ENCODE peak calls at places on chromosomes 12 and 14, in six cellular contexts. One of them, this sample, is unnamed.

GRCh38 chr14:103030741-103031565 is 26.4 kb downstream of the CDC42BPB start:
- DNase-seq in suprapubic skin: no peak
- DNase-seq in lower leg skin: no peak
- DNase-seq in activated CD8-positive, alpha-beta memory T cell treated with anti-CD3 and anti-CD28 coated beads, Interleukin-2, amount 50 U/mL, for 4 hours: no peak
- DNase-seq in naive thymus-derived CD8-positive, alpha-beta T cell: no peak
- DNase-seq in RPMI7951: no peak
- DNase-seq in this sample: no peak

GRCh38 chr12:13154027-13154538 is 42.4 kb upstream of the EMP1 start:
- DNase-seq in suprapubic skin: no peak
- DNase-seq in lower leg skin: no peak
- DNase-seq in activated CD8-positive, alpha-beta memory T cell treated with anti-CD3 and anti-CD28 coated beads, Interleukin-2, amount 50 U/mL, for 4 hours: no peak
- DNase-seq in naive thymus-derived CD8-positive, alpha-beta T cell: no peak
- DNase-seq in RPMI7951: peak
- DNase-seq in this sample: no peak

GRCh38 chr12:101592448-101592847 is 2.3 kb upstream of the MYBPC1 start:
- DNase-seq in suprapubic skin: no peak
- DNase-seq in lower leg skin: no peak
- DNase-seq in activated CD8-positive, alpha-beta memory T cell treated with anti-CD3 and anti-CD28 coated beads, Interleukin-2, amount 50 U/mL, for 4 hours: no peak
- DNase-seq in naive thymus-derived CD8-positive, alpha-beta T cell: no peak
- DNase-seq in RPMI7951: no peak
- DNase-seq in this sample: no peak

GRCh38 chr14:36346052-36346451 is 25.6 kb upstream of the MBIP start:
- DNase-seq in suprapubic skin: no peak
- DNase-seq in lower leg skin: no peak
- DNase-seq in activated CD8-positive, alpha-beta memory T cell treated with anti-CD3 and anti-CD28 coated beads, Interleukin-2, amount 50 U/mL, for 4 hours: no peak
- DNase-seq in naive thymus-derived CD8-positive, alpha-beta T cell: no peak
- DNase-seq in RPMI7951: no peak
- DNase-seq in this sample: no peak

GRCh38 chr12:3896851-3897351 is 23.7 kb upstream of the PARP11 start:
- DNase-seq in suprapubic skin: no peak
- DNase-seq in lower leg skin: no peak
- DNase-seq in activated CD8-positive, alpha-beta memory T cell treated with anti-CD3 and anti-CD28 coated beads, Interleukin-2, amount 50 U/mL, for 4 hours: no peak
- DNase-seq in naive thymus-derived CD8-positive, alpha-beta T cell: no peak
- DNase-seq in RPMI7951: no peak
- DNase-seq in this sample: no peak

GRCh38 chr12:106223485-106224391 is 24.1 kb downstream of the CKAP4 start:
- DNase-seq in suprapubic skin: no peak
- DNase-seq in lower leg skin: peak
- DNase-seq in activated CD8-positive, alpha-beta memory T cell treated with anti-CD3 and anti-CD28 coated beads, Interleukin-2, amount 50 U/mL, for 4 hours: peak
- DNase-seq in naive thymus-derived CD8-positive, alpha-beta T cell: peak
- DNase-seq in RPMI7951: peak
- DNase-seq in this sample: peak

GRCh38 chr12:106994579-106995220 is 7.8 kb upstream of the MTERF2 start:
- DNase-seq in suprapubic skin: no peak
- DNase-seq in lower leg skin: no peak
- DNase-seq in activated CD8-positive, alpha-beta memory T cell treated with anti-CD3 and anti-CD28 coated beads, Interleukin-2, amount 50 U/mL, for 4 hours: no peak
- DNase-seq in naive thymus-derived CD8-positive, alpha-beta T cell: no peak
- DNase-seq in RPMI7951: no peak
- DNase-seq in this sample: no peak

GRCh38 chr12:42957136-42957535 is 367.6 kb upstream of the PRICKLE1 start:
- DNase-seq in suprapubic skin: no peak
- DNase-seq in lower leg skin: no peak
- DNase-seq in activated CD8-positive, alpha-beta memory T cell treated with anti-CD3 and anti-CD28 coated beads, Interleukin-2, amount 50 U/mL, for 4 hours: no peak
- DNase-seq in naive thymus-derived CD8-positive, alpha-beta T cell: no peak
- DNase-seq in RPMI7951: no peak
- DNase-seq in this sample: no peak

GRCh38 chr12:20436367-20436766 is 68.0 kb downstream of the PDE3A start:
- DNase-seq in suprapubic skin: no peak
- DNase-seq in lower leg skin: no peak
- DNase-seq in activated CD8-positive, alpha-beta memory T cell treated with anti-CD3 and anti-CD28 coated beads, Interleukin-2, amount 50 U/mL, for 4 hours: no peak
- DNase-seq in naive thymus-derived CD8-positive, alpha-beta T cell: no peak
- DNase-seq in RPMI7951: no peak
- DNase-seq in this sample: no peak

GRCh38 chr12:122104844-122105243 is 26.3 kb downstream of the MLXIP start:
- DNase-seq in suprapubic skin: no peak
- DNase-seq in lower leg skin: no peak
- DNase-seq in activated CD8-positive, alpha-beta memory T cell treated with anti-CD3 and anti-CD28 coated beads, Interleukin-2, amount 50 U/mL, for 4 hours: no peak
- DNase-seq in naive thymus-derived CD8-positive, alpha-beta T cell: no peak
- DNase-seq in RPMI7951: no peak
- DNase-seq in this sample: no peak

GRCh38 chr14:65434216-65434850 is 21.8 kb downstream of the FUT8 start:
- DNase-seq in suprapubic skin: no peak
- DNase-seq in lower leg skin: no peak
- DNase-seq in activated CD8-positive, alpha-beta memory T cell treated with anti-CD3 and anti-CD28 coated beads, Interleukin-2, amount 50 U/mL, for 4 hours: no peak
- DNase-seq in naive thymus-derived CD8-positive, alpha-beta T cell: no peak
- DNase-seq in RPMI7951: no peak
- DNase-seq in this sample: no peak

GRCh38 chr14:65910108-65910507 is 497.6 kb downstream of the FUT8 start:
- DNase-seq in suprapubic skin: no peak
- DNase-seq in lower leg skin: no peak
- DNase-seq in activated CD8-positive, alpha-beta memory T cell treated with anti-CD3 and anti-CD28 coated beads, Interleukin-2, amount 50 U/mL, for 4 hours: no peak
- DNase-seq in naive thymus-derived CD8-positive, alpha-beta T cell: no peak
- DNase-seq in RPMI7951: peak
- DNase-seq in this sample: peak

This sample was measured in LHCN-M2.